ENCODE peak calls at places on chromosomes 12 and 14, in four cellular contexts. P is choroid plexus epithelial cell; C is stimulated activated naive CD8-positive, alpha-beta T cell treated with anti-CD3 and anti-CD28 coated beads, Interleukin-15, Interleukin-2, amounts not matched to agents 100 U/mL and 50 U/mL, for 24 hours; E is small intestine. G is an unnamed sample.

GRCh38 chr12:8827551-8828347 is 5.3 kb downstream of the A2ML1 start:
- DNase-seq in P (no peak), C (no peak), E (no peak), G (no peak)

GRCh38 chr14:72318648-72319047 is 386.4 kb downstream of the RGS6 start:
- DNase-seq in P (no peak), C (no peak), E (no peak), G (peak)

GRCh38 chr12:110936367-110937103 is 16.2 kb upstream of the MYL2 start:
- DNase-seq in P (no peak), C (no peak), E (no peak), G (no peak)

GRCh38 chr12:110694330-110694891 is 5.5 kb upstream of the HVCN1 start:
- DNase-seq in P (no peak), C (no peak), E (no peak), G (no peak)

GRCh38 chr14:89406941-89407340 is 10.1 kb downstream of the FOXN3 start:
- DNase-seq in P (no peak), C (no peak), E (no peak), G (no peak)

GRCh38 chr12:94157891-94158495 is 9.6 kb downstream of the PLXNC1 start:
- DNase-seq in P (peak), C (no peak), E (no peak), G (no peak)

GRCh38 chr12:1083888-1084262 is 92.9 kb downstream of the ERC1 start:
- DNase-seq in P (peak), C (no peak), E (peak), G (no peak)

GRCh38 chr14:79328863-79329262 is 882.4 kb downstream of the DIO2 start:
- DNase-seq in P (peak), C (no peak), E (no peak), G (no peak)

GRCh38 chr12:112537710-112538396 is 119.1 kb downstream of the PTPN11 start:
- DNase-seq in P (peak), C (no peak), E (no peak), G (no peak)

GRCh38 chr14:22319526-22320352 is 269.3 kb downstream of the DAD1 start:
- DNase-seq in P (peak), C (peak), E (peak), G (peak)

GRCh38 chr12:131860472-131861260 is 32.5 kb downstream of the MMP17 start:
- DNase-seq in P (peak), C (no peak), E (peak), G (no peak)

GRCh38 chr12:72274926-72275325 is 2.8 kb downstream of the TRHDE start:
- DNase-seq in P (peak), C (no peak), E (no peak), G (no peak)

GRCh38 chr14:83913466-83913865 is 1616.5 kb upstream of the FLRT2 start:
- DNase-seq in P (peak), C (no peak), E (no peak), G (no peak)

GRCh38 chr12:94225506-94225905 is 77.1 kb downstream of the PLXNC1 start:
- DNase-seq in P (no peak), C (no peak), E (no peak), G (no peak)